ENCODE peak calls at places on chromosomes 3 and 15, in six cellular contexts. P is heart left ventricle; I is left ventricle myocardium inferior; W is SW480; Z is naive thymus-derived CD8-positive, alpha-beta T cell; R is T47D. E is an unnamed sample.

GRCh38 chr15:77859491-77860060 is 217.9 kb downstream of the TBC1D2B start:
- DNase-seq in P (no peak), I (no peak), W (no peak), Z (peak), R (no peak), E (no peak)

GRCh38 chr3:100516843-100517242 is 24.4 kb downstream of the TMEM45A start:
- DNase-seq in P (no peak), I (no peak), W (no peak), Z (no peak), R (no peak), E (no peak)

GRCh38 chr15:84797212-84797611 is 19.9 kb upstream of the ALPK3 start:
- DNase-seq in P (no peak), I (no peak), W (no peak), Z (no peak), R (no peak), E (no peak)

GRCh38 chr15:89196994-89197393 is 24.4 kb downstream of the RLBP1 start:
- DNase-seq in P (no peak), I (no peak), W (peak), Z (no peak), R (no peak), E (no peak)

GRCh38 chr15:82858932-82859331 is 49.5 kb downstream of the WHAMM start:
- DNase-seq in P (no peak), I (no peak), W (no peak), Z (no peak), R (no peak), E (no peak)

GRCh38 chr15:80730931-80731330 is 35.8 kb downstream of the ABHD17C start:
- DNase-seq in P (no peak), I (no peak), W (no peak), Z (no peak), R (no peak), E (no peak)

GRCh38 chr3:164235239-164235728 is 843.0 kb downstream of the SI start:
- DNase-seq in P (no peak), I (no peak), W (no peak), Z (no peak), R (no peak), E (no peak)

GRCh38 chr15:62854420-62855084 is 188.0 kb upstream of the TPM1 start:
- DNase-seq in P (no peak), I (no peak), W (no peak), Z (no peak), R (no peak), E (no peak)

GRCh38 chr3:65268411-65268810 is 580.6 kb upstream of the ADAMTS9 start:
- DNase-seq in P (no peak), I (no peak), W (no peak), Z (no peak), R (no peak), E (peak)

GRCh38 chr3:170057550-170057949 is 19.8 kb downstream of the GPR160 start:
- DNase-seq in P (no peak), I (no peak), W (no peak), Z (no peak), R (no peak), E (no peak)

GRCh38 chr15:36050899-36051298 is 504.9 kb upstream of the DPH6 start:
- DNase-seq in P (no peak), I (no peak), W (no peak), Z (no peak), R (no peak), E (no peak)

GRCh38 chr15:93929375-93930094 is 301.8 kb upstream of the MCTP2 start:
- DNase-seq in P (peak), I (peak), W (peak), Z (no peak), R (no peak), E (no peak)

GRCh38 chr15:44011238-44011873 is 183.7 kb downstream of the FRMD5 start:
- DNase-seq in P (no peak), I (no peak), W (no peak), Z (no peak), R (no peak), E (no peak)

GRCh38 chr15:29656636-29657475 is 165.4 kb downstream of the TJP1 start:
- DNase-seq in P (no peak), I (no peak), W (no peak), Z (no peak), R (no peak), E (no peak)

GRCh38 chr3:49131040-49131439 is 1.8 kb downstream of the LAMB2 start:
- DNase-seq in P (no peak), I (no peak), W (no peak), Z (no peak), R (no peak), E (no peak)

GRCh38 chr15:66802087-66803001 is 100.3 kb downstream of the SMAD6 start:
- DNase-seq in P (no peak), I (no peak), W (no peak), Z (no peak), R (no peak), E (no peak)

GRCh38 chr15:59360896-59361295 is 11.8 kb downstream of the MYO1E start:
- DNase-seq in P (no peak), I (no peak), W (no peak), Z (no peak), R (no peak), E (no peak)

GRCh38 chr3:140341817-140342403 is 336.0 kb upstream of the TRIM42 start:
- DNase-seq in P (no peak), I (no peak), W (no peak), Z (no peak), R (no peak), E (peak)

GRCh38 chr3:78734048-78734637 is 1033.7 kb downstream of the ROBO1 start:
- DNase-seq in P (no peak), I (no peak), W (peak), Z (no peak), R (no peak), E (no peak)

GRCh38 chr3:11784962-11785361 is 61.7 kb downstream of the TAMM41 start:
- DNase-seq in P (no peak), I (no peak), W (no peak), Z (no peak), R (no peak), E (no peak)

GRCh38 chr3:132255041-132255745 is 62.0 kb upstream of the ACP3 start:
- DNase-seq in P (no peak), I (no peak), W (no peak), Z (no peak), R (no peak), E (no peak)

GRCh38 chr3:138809506-138810266 is 25.0 kb downstream of the PIK3CB start:
- DNase-seq in P (no peak), I (no peak), W (no peak), Z (no peak), R (no peak), E (no peak)

GRCh38 chr3:196849180-196849721 is 18.5 kb upstream of the SENP5 start:
- DNase-seq in P (no peak), I (no peak), W (no peak), Z (no peak), R (no peak), E (no peak)

GRCh38 chr15:78320173-78320572 is 20.0 kb upstream of the CRABP1 start:
- DNase-seq in P (no peak), I (no peak), W (no peak), Z (no peak), R (no peak), E (no peak)

GRCh38 chr3:37096292-37096691 is 78.1 kb downstream of the LRRFIP2 start:
- DNase-seq in P (no peak), I (no peak), W (no peak), Z (no peak), R (no peak), E (no peak)

GRCh38 chr3:19256313-19256712 is 108.0 kb downstream of the KCNH8 start:
- DNase-seq in P (no peak), I (no peak), W (peak), Z (no peak), R (no peak), E (no peak)

GRCh38 chr15:39792954-39793353 is 10.3 kb upstream of the FSIP1 start:
- DNase-seq in P (no peak), I (no peak), W (no peak), Z (no peak), R (no peak), E (no peak)

GRCh38 chr3:13519392-13519791 is 29.5 kb upstream of the FBLN2 start:
- DNase-seq in P (no peak), I (no peak), W (no peak), Z (no peak), R (no peak), E (no peak)

GRCh38 chr3:108036401-108036800 is 54.4 kb downstream of the CD47 start:
- DNase-seq in P (no peak), I (no peak), W (no peak), Z (no peak), R (no peak), E (no peak)

GRCh38 chr15:89937365-89938355 is 24.9 kb upstream of the ARPIN start:
- DNase-seq in P (no peak), I (no peak), W (no peak), Z (no peak), R (no peak), E (no peak)